ENCODE peak calls at places on chromosomes 7 and 10, in five cellular contexts. E is T-helper 2 cell, G is nephron progenitor cell, T is astrocyte, P is cardiac fibroblast. M is an unnamed sample.
A peak's percentile ranks its signal among the peaks of the same experiment; 100 is the strongest.

GRCh38 chr10:48879476-48879875 is 60.2 kb downstream of the LRRC18 start:
- DNase-seq in T (no peak), G (no peak), E (no peak), P (no peak), M (no peak)

GRCh38 chr10:71729023-71729649 is 9.6 kb upstream of the C10orf105 start:
- DNase-seq in P (no peak), G (peak; percentile 74), T (no peak), E (no peak), M (no peak)

GRCh38 chr10:52314822-52315552 is 906 bp downstream of the DKK1 start:
- DNase-seq in E (no peak), G (peak; percentile 47), P (peak; percentile 61), T (peak; percentile 49), M (no peak)

GRCh38 chr7:127927339-127927679 is 103.9 kb downstream of the LRRC4 start:
- DNase-seq in T (peak; percentile 60), P (peak; percentile 45), G (no peak), E (no peak), M (no peak)

GRCh38 chr10:4677296-4678021 is 148.5 kb upstream of the AKR1E2 start:
- DNase-seq in P (peak; percentile 98), T (peak; percentile 77), E (no peak), G (no peak), M (no peak)

GRCh38 chr10:114357591-114357990 is 46.7 kb downstream of the AFAP1L2 start:
- DNase-seq in G (no peak), P (no peak), E (no peak), T (no peak), M (no peak)

GRCh38 chr7:37031571-37032257 is 307.4 kb upstream of the AOAH start:
- DNase-seq in T (peak; percentile 99), P (peak; percentile 99), E (no peak), G (no peak), M (no peak)

GRCh38 chr10:70430489-70431445 is 10.7 kb downstream of the NODAL start:
- DNase-seq in T (no peak), P (peak; percentile 56), G (no peak), E (no peak), M (no peak)

GRCh38 chr7:14579971-14580370 is 322.6 kb downstream of the DGKB start:
- DNase-seq in T (no peak), P (no peak), G (no peak), E (no peak), M (no peak)

GRCh38 chr7:36473454-36474282 is 84.0 kb downstream of the ANLN start:
- DNase-seq in T (peak; percentile 13), G (peak; percentile 77), E (no peak), P (peak; percentile 59), M (no peak)

GRCh38 chr10:126945351-126946035 is 40.3 kb downstream of the DOCK1 start:
- DNase-seq in P (no peak), E (no peak), T (no peak), G (no peak), M (no peak)

GRCh38 chr10:101130984-101131961 is at the start of gene TLX1:
- DNase-seq in E (no peak), T (no peak), P (no peak), G (peak; percentile 57), M (no peak)

GRCh38 chr7:35605760-35606159 is 89.2 kb downstream of the HERPUD2 start:
- DNase-seq in P (peak; percentile 80), T (peak; percentile 68), E (no peak), G (no peak), M (no peak)

GRCh38 chr7:38322461-38322860 is 49.0 kb upstream of the TARP start:
- DNase-seq in T (no peak), P (no peak), G (no peak), E (no peak), M (no peak)

GRCh38 chr7:82675396-82675795 is 231.8 kb upstream of the CACNA2D1 start:
- DNase-seq in G (no peak), E (no peak), P (peak; percentile 6), T (peak; percentile 32), M (no peak)

GRCh38 chr10:49419005-49419404 is 23.1 kb upstream of the DRGX start:
- DNase-seq in E (no peak), P (no peak), T (no peak), G (no peak), M (no peak)

GRCh38 chr10:18505719-18506118 is 145.7 kb downstream of the NSUN6 start:
- DNase-seq in G (no peak), E (no peak), P (peak; percentile 71), T (no peak), M (no peak)

GRCh38 chr7:56045796-56046195 is 5.4 kb downstream of the PSPH start:
- DNase-seq in E (no peak), G (no peak), T (no peak), P (no peak), M (no peak)

GRCh38 chr10:23363788-23364135 is 19.2 kb upstream of the C10orf67 start:
- DNase-seq in T (no peak), E (no peak), G (no peak), P (no peak), M (no peak)